ENCODE peak calls at places on chromosomes 1 and 21, in four cellular contexts. M, A, S and K are unnamed samples.
A peak's percentile ranks its signal among the peaks of the same experiment; 100 is the strongest.

GRCh38 chr1:9293512-9294439 is 1.1 kb downstream of the SPSB1 start:
- DNase-seq in M (peak; percentile 67), A (no peak), S (no peak), K (no peak)

GRCh38 chr1:93700532-93701469 is 19.2 kb upstream of the BCAR3 start:
- DNase-seq in M (no peak), A (no peak), S (no peak), K (no peak)

GRCh38 chr1:2275796-2276536 is 47.8 kb downstream of the SKI start:
- DNase-seq in M (no peak), A (no peak), S (no peak), K (no peak)

GRCh38 chr1:81179239-81179638 is 621.5 kb upstream of the ADGRL2 start:
- DNase-seq in M (no peak), A (no peak), S (no peak), K (no peak)

GRCh38 chr21:29256125-29256895 is 42.4 kb upstream of the BACH1 start:
- DNase-seq in M (no peak), A (no peak), S (no peak), K (no peak)

GRCh38 chr1:81976539-81976938 is 175.8 kb downstream of the ADGRL2 start:
- DNase-seq in M (no peak), A (no peak), S (no peak), K (no peak)

GRCh38 chr1:161864577-161864976 is 98.5 kb downstream of the ATF6 start:
- DNase-seq in M (no peak), A (no peak), S (peak; percentile 5), K (no peak)

GRCh38 chr1:201214461-201214860 is 23.8 kb downstream of the IGFN1 start:
- DNase-seq in M (no peak), A (no peak), S (no peak), K (no peak)

GRCh38 chr1:6734579-6735397 is 33.2 kb upstream of the DNAJC11 start:
- DNase-seq in M (no peak), A (no peak), S (no peak), K (no peak)

GRCh38 chr1:21295059-21295401 is 4.8 kb upstream of the ECE1 start:
- DNase-seq in M (no peak), A (no peak), S (no peak), K (no peak)

GRCh38 chr1:234957330-234958065 is 171.1 kb downstream of the TOMM20 start:
- DNase-seq in M (peak; percentile 55), A (no peak), S (peak; percentile 99), K (peak; percentile 93)

GRCh38 chr1:115650961-115651360 is 9.2 kb downstream of the VANGL1 start:
- DNase-seq in M (no peak), A (no peak), S (no peak), K (no peak)

GRCh38 chr1:3836421-3836820 is 20.6 kb downstream of the CEP104 start:
- DNase-seq in M (no peak), A (no peak), S (no peak), K (no peak)
- H3K36me3 ChIP-seq in M (peaks cover 3% of the 10 kb centered on the region), A (no peaks in the 10 kb centered on the region), S (peaks cover 57% of the 10 kb centered on the region), K (peaks cover 66% of the 10 kb centered on the region)

DNA sequence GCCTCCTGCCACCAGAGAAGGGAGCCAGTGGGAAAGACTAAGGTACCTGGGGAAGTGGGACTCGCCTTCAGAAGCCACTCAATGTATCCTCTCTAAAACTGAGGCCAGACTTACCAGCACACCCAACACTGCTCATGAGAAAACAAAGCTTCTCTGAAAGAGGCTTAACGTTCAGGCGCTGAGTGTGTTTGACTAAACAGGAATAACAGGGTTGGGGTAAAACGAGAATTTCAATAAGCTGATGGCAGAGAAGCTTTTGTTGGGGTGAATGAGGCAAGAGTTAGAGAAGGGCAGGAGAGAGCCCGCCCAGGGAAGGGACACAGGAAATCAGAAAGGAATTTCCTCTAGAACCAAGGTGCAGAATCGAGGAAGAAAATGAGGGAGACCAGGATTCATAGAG is 1.7 kb upstream of the SPRR3 start:
- DNase-seq in M (no peak), A (no peak), S (no peak), K (no peak)
- TF ChIP-seq SUZ12 in M (no peak), A (no peak), S (no peak), K (no peak)

DNA sequence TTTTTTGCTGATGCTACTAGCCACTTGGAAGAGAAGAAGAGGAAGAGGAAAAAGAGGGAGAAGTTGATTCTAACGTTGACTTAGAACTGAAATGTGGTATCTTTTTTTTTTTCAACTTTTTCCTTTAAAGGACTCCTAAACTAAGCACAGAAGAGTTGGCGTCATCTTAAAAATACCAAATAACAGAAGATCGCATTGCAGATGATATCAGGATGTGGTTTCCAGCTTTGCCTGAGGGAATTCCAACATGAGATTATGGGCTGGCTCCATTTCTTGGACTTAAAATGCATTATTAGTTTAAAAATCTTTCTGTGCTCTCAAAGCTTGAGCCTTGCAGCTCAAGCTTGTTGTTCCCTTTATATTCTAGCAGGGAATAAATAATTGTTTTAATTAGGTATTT is 29.8 kb downstream of the WDR3 start:
- DNase-seq in M (no peak), A (no peak), S (no peak), K (no peak)
- TF ChIP-seq ZNF274 in M (no peak), A (no peak), S (no peak), K (no peak)

DNA sequence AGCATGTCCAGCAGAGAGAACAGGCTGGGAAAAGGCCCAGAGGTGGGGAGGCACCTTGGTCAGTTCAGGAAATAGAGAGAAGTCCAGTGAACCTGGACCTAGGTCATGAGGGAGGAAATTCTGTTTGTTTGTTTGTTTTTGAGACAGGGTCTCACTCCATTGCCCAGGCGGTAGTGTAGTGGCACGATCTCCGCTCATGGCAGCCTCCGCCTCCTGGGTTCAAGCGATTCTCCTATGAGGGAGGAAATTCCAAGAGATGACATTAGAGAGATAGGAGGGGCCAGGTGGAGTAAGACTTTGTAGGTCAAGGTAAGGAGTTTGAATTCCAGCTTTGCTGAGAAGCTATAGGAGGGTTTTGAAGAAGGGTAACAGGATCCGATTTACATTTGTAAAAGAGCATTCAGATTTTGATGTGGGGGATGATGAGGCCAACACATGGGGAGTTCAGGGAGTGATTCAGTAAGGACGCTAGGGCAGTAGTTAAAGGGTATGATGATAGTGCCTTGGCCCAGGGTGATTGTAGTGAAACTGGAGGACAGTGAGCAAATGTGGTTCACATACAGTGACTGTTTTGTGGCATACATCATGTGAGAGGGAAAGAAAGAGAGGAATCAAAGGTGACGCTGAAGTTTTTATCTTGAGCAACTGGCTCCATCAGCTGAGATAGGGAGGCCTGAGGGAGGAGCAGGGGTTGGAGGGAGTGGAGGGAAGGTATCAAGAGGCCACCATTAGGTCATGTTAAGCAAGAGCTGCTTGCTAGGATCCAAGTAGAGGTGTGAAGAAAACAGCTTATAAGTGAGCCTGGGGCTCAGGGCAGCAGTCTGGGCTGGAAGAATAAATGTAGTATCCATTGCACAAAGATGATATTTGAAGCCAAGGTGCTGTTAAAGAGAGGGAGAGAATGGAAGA is 8.3 kb upstream of the TRABD2B start:
- DNase-seq in M (no peak), A (no peak), S (no peak), K (peak; percentile 77)
- H3K36me3 ChIP-seq in M (no peaks in the 10 kb centered on the region), A (no peaks in the 10 kb centered on the region), S (no peaks in the 10 kb centered on the region), K (no peaks in the 10 kb centered on the region)

DNA sequence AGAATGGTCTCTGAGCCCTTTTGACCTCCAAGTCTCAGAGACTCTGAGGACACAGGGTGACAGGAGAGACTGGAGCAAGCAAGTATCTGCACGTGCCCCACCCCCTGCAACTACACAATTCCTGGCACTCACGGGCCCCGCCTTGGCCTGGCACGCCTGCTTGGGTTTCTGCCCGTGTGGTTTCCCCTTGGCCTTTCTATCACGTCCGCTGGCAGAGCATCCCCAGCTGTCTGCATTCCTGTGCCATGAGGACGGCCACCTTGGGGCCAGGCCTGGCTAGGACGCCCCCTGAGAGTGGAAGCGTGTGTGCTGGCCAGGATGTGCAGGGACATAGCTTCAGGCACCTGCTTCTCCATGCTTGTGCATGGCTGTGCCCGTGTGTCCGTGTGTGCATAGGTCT is 14.3 kb upstream of the EDN2 start:
- DNase-seq in M (no peak), A (no peak), S (no peak), K (no peak)
- TF ChIP-seq SUZ12 in M (no peak), A (no peak), S (no peak), K (no peak)

GRCh38 chr1:173392895-173393654 is 84.1 kb upstream of the PRDX6 start:
- DNase-seq in M (no peak), A (no peak), S (no peak), K (no peak)
- TF ChIP-seq ZNF274 in M (no peak), A (no peak), S (no peak), K (no peak)

GRCh38 chr1:228246216-228246900 is 38.5 kb downstream of the OBSCN start:
- DNase-seq in M (peak; percentile 19), A (no peak), S (no peak), K (no peak)

GRCh38 chr1:228245111-228245510 is 37.3 kb downstream of the OBSCN start:
- DNase-seq in M (no peak), A (no peak), S (no peak), K (no peak)

DNA sequence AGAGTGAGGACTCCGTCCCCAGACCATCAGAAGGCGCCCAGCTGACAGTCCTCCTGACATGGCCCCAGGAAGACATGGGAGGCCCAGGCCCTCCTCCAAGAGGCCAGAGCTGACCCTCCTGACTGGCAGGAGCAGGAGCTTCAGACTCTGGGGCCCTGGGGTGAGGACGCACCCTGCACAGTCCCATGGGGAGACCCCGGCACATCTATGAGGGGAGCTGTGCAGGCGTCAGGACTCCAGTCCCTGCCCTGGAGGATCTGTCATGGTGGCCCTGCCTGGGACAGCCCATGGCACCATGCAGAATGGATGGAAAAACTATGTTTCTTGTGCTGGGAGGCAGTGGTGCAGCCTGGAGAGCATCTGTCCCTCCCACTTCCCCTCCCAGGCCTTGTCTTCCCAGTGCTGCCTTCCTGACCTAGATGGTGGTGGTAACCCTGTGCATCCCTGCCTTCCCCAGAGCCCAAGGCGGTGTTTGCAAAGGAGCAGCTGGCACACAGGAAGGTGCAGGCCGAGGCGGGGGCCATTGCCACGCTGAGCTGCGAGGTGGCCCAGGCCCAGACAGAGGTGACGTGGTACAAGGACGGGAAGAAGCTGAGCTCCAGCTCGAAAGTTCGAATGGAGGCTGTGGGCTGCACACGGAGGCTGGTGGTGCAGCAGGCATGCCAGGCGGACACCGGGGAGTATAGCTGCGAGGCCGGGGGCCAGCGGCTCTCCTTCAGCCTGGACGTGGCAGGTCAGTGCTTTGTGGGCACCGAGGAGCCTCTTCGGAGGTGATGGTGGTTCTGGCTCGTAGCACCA is 41.9 kb downstream of the OBSCN start:
- DNase-seq in M (peak; percentile 17), A (no peak), S (no peak), K (no peak)
- H3K36me3 ChIP-seq in M (peaks cover 14% of the 10 kb centered on the region), A (no peaks in the 10 kb centered on the region), S (no peaks in the 10 kb centered on the region), K (peaks cover 61% of the 10 kb centered on the region)

DNA sequence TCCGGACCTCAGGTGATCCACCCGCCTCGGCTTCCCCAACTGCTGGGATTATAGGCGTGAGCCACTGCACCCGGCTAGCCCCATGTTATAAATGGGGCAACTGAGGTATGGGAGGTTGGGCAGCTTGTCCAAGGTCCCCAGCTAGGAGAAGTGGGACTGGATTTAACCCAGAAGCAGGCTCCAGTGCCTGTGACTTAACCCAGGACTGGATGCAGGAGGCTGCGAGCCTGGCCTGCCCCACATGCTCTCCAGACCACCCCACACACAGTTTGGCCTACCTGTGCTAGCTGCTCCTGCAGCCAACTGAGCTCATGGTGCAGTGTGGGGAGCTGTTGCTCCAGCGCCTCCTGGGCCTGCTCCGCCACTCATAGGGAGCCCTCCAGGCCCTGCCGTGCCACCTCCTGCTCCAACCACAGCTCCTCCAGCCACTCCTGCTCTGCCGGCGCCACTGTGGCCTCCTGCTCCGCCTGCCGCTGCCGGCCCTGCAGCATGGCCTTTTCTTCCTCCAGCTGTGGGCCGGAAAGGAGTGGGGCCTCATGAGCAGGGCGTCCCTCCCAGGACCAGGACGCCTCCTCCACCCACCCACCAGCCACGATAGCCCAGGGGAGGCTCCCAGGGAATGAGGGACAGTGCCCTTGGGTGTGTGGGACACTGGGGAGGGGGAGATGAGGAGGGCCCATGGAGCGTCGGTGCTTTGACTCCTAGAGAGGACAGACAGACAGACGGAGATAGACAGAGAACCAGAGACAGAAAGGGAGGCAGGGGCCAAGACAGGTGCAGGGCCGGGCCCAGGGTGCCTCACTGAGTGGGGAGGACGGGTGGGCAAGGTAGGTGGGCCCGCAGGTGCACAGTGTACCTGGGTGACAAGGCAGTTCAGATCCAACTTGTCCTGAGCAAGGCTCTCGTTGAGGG is 12.4 kb upstream of the NBPF1 start:
- DNase-seq in M (peak; percentile 72), A (no peak), S (no peak), K (no peak)
- TF ChIP-seq SUZ12 in M (no peak), A (no peak), S (no peak), K (no peak)